ENCODE peak calls at places on chromosomes 3 and 15, in six cellular contexts. D is GM12878, S is A549, W is K562, F is NB4, P is HepG2. H is an unnamed sample.
A peak's percentile ranks its signal among the peaks of the same experiment; 100 is the strongest.

GRCh38 chr3:62604746-62605351 is 231.5 kb upstream of the FEZF2 start:
- DNase-seq in D (no peak), S (no peak), W (no peak), F (no peak), P (no peak), H (no peak)

GRCh38 chr3:42014949-42015533 is 53.1 kb upstream of the ULK4 start:
- DNase-seq in D (no peak), S (no peak), W (peak; percentile 33), F (peak; percentile 91), P (peak; percentile 85), H (peak; percentile 66)

GRCh38 chr15:90869140-90869541 is 753 bp downstream of the FURIN start:
- DNase-seq in D (no peak), S (no peak), W (peak; percentile 82), F (no peak), P (no peak), H (no peak)

GRCh38 chr15:52427804-52428203 is 100.9 kb downstream of the MYO5A start:
- DNase-seq in D (no peak), S (no peak), W (no peak), F (peak; percentile 31), P (no peak), H (no peak)

GRCh38 chr3:27360113-27361078 is 8.8 kb downstream of the NEK10 start:
- DNase-seq in D (no peak), S (peak; percentile 89), W (no peak), F (no peak), P (peak; percentile 99), H (peak; percentile 98)

GRCh38 chr3:190585771-190586630 is 72.1 kb downstream of the IL1RAP start:
- DNase-seq in D (no peak), S (peak; percentile 94), W (peak; percentile 3), F (peak; percentile 85), P (peak; percentile 60), H (peak; percentile 69)

GRCh38 chr15:52234596-52235541 is 43.7 kb upstream of the GNB5 start:
- DNase-seq in D (no peak), S (no peak), W (no peak), F (no peak), P (no peak), H (no peak)

GRCh38 chr3:75294124-75294523 is 370.0 kb upstream of the FRG2C start:
- DNase-seq in D (no peak), S (peak; percentile 10), W (peak; percentile 6), F (peak; percentile 6), P (peak; percentile 2), H (no peak)

GRCh38 chr15:101244039-101244781 is 7.6 kb downstream of the CHSY1 start:
- DNase-seq in D (no peak), S (no peak), W (no peak), F (peak; percentile 61), P (peak; percentile 63), H (no peak)

GRCh38 chr3:134350861-134351311 is 23.4 kb downstream of the AMOTL2 start:
- DNase-seq in D (no peak), S (no peak), W (no peak), F (no peak), P (no peak), H (no peak)

GRCh38 chr3:133833880-133834620 is 28.4 kb downstream of the SRPRB start:
- DNase-seq in D (no peak), S (no peak), W (peak; percentile 19), F (peak; percentile 29), P (no peak), H (no peak)

GRCh38 chr3:14505803-14506500 is 34.2 kb downstream of the GRIP2 start:
- DNase-seq in D (no peak), S (no peak), W (no peak), F (no peak), P (no peak), H (no peak)

GRCh38 chr15:41918506-41919126 is 24.8 kb upstream of the SPTBN5 start:
- DNase-seq in D (no peak), S (no peak), W (no peak), F (no peak), P (no peak), H (no peak)

GRCh38 chr3:16124636-16125035 is 49.8 kb upstream of the GALNT15 start:
- DNase-seq in D (no peak), S (peak; percentile 42), W (no peak), F (peak; percentile 15), P (no peak), H (no peak)

GRCh38 chr15:66269326-66270090 is 16.0 kb upstream of the MEGF11 start:
- DNase-seq in D (no peak), S (peak; percentile 34), W (peak; percentile 87), F (peak; percentile 92), P (no peak), H (peak; percentile 55)

GRCh38 chr3:153658151-153658550 is 463.0 kb upstream of the ARHGEF26 start:
- DNase-seq in D (no peak), S (no peak), W (no peak), F (peak; percentile 19), P (no peak), H (no peak)

GRCh38 chr3:161038725-161039124 is 66.4 kb downstream of the B3GALNT1 start:
- DNase-seq in D (no peak), S (no peak), W (peak; percentile 7), F (no peak), P (no peak), H (peak; percentile 62)

GRCh38 chr15:89317188-89317720 is 17.4 kb downstream of the POLG start:
- DNase-seq in D (no peak), S (no peak), W (no peak), F (no peak), P (no peak), H (peak; percentile 45)

GRCh38 chr3:48440590-48440958 is 517 bp downstream of the TMA7 start:
- DNase-seq in D (no peak), S (no peak), W (no peak), F (no peak), P (no peak), H (peak; percentile 55)

GRCh38 chr3:187802928-187803259 is 57.6 kb upstream of the BCL6 start:
- DNase-seq in D (peak; percentile 64), S (no peak), W (no peak), F (no peak), P (no peak), H (no peak)

GRCh38 chr15:33720952-33721351 is 247.3 kb upstream of the CHRM5 start:
- DNase-seq in D (no peak), S (peak; percentile 18), W (no peak), F (no peak), P (no peak), H (peak; percentile 94)

GRCh38 chr15:71072423-71072822 is 42.8 kb upstream of the THSD4 start:
- DNase-seq in D (no peak), S (no peak), W (no peak), F (no peak), P (no peak), H (no peak)

GRCh38 chr15:39255760-39256159 is 325.1 kb upstream of the THBS1 start:
- DNase-seq in D (no peak), S (no peak), W (no peak), F (no peak), P (no peak), H (no peak)

GRCh38 chr3:184173374-184173722 is 1.3 kb upstream of the AP2M1 start:
- DNase-seq in D (no peak), S (no peak), W (no peak), F (no peak), P (no peak), H (no peak)

GRCh38 chr3:184174278-184174645 is 393 bp upstream of the AP2M1 start:
- DNase-seq in D (no peak), S (no peak), W (no peak), F (no peak), P (no peak), H (no peak)

GRCh38 chr3:184174646-184175492 is at the start of gene AP2M1:
- DNase-seq in D (peak; percentile 93), S (peak; percentile 98), W (peak; percentile 98), F (peak; percentile 98), P (peak; percentile 97), H (peak; percentile 100)

GRCh38 chr3:184171562-184171961 is 3.1 kb upstream of the AP2M1 start:
- DNase-seq in D (no peak), S (no peak), W (peak; percentile 83), F (no peak), P (no peak), H (no peak)

GRCh38 chr3:184172681-184173373 is 1.8 kb upstream of the AP2M1 start:
- DNase-seq in D (no peak), S (no peak), W (no peak), F (no peak), P (no peak), H (peak; percentile 14)
- TF ChIP-seq MYC in D (no peak), S (no peak), W (no peak), F (no peak), P (no peak), H (no peak)

DNA sequence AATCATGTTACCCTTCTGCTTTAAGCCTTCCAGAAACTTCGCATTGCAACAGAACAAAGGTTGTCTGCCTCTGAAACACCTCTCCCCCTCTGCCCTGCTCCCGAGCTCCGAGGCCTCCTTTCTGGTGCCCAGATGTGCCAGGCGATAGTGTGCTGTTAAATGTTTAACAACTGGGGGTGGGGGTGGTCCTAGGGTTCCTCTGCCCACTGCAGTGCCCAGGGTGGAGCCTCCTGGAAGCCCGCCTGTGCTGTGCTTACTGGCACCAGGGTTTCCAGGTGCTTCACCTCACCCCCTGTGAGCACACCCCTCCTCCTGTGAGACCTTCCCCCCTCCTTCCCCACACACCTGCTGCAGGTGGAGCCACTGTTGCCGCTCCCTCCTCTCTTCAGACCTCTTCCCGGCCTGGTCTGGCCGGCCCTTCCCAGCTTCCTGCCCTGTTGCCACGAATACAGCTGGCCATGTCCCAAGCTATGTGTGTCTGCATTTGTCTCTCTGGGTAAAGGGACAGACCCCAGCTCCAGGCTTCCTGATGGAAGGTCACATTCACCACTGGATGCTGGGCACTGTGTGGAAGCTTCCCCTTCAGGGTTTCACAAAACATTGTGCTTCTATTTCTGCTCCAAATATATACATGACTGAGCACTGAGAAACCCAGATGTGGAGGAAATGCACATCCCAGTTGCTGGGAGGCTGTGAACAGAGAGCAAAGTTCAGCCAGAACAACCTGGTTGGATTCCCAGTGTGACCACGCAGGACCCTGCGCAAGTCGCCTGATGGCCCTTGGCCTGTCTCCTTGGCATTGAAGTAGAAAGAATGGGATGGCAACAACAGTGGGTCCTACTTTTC is 37.2 kb downstream of the MGLL start:
- DNase-seq in D (no peak), S (no peak), W (no peak), F (no peak), P (no peak), H (no peak)
- TF ChIP-seq MYC in D (no peak), S (no peak), W (no peak), F (no peak), P (no peak), H (no peak)

DNA sequence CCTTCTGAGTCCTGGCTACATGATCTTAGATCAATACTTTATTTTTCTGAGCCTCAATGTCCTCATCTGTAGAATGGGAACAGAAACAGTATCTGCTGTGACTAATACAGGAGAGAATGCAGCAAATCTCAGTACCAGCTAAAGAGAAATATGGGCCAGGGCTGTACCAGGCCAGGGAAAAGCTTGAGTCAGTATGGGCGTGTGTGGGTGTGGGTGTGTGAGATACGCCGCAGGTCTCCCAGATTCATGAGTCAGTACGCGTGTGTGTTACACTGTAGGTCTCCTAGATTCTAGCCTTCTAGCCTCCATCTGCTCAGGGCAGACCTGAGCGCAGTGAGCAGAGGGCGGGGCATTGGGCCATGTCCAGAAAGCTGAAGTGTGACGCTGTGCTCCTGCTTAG is 15.2 kb downstream of the GNAI2 start:
- DNase-seq in D (no peak), S (peak; percentile 53), W (peak; percentile 46), F (no peak), P (no peak), H (peak; percentile 65)
- TF ChIP-seq MYC in D (no peak), S (no peak), W (no peak), F (no peak), P (no peak), H (no peak)

GRCh38 chr3:123960791-123961507 is at the start of gene CCDC14:
- DNase-seq in D (no peak), S (peak; percentile 94), W (peak; percentile 92), F (peak; percentile 95), P (peak; percentile 92), H (peak; percentile 95)
- TF ChIP-seq MYC in D (no peak), S (no peak), W (no peak), F (no peak), P (no peak), H (no peak)

H was measured in endothelial cell of umbilical vein.